ENCODE peak calls at places on chromosomes 11 and 22, in six cellular contexts. L, S, C, J, B and Y are unnamed samples.

GRCh38 chr11:75273989-75274391 is 33.4 kb downstream of the TPBGL start:
- DNase-seq in L (no peak), S (no peak), C (no peak), J (no peak), B (no peak), Y (no peak)

GRCh38 chr22:39664485-39665200 is 94.1 kb downstream of the CACNA1I start:
- DNase-seq in L (peak), S (no peak), C (no peak), J (no peak), B (no peak), Y (no peak)

GRCh38 chr22:27452245-27452644 is 349.3 kb downstream of the MN1 start:
- DNase-seq in L (no peak), S (no peak), C (no peak), J (no peak), B (no peak), Y (no peak)

GRCh38 chr11:94751806-94752205 is 16.4 kb upstream of the AMOTL1 start:
- DNase-seq in L (no peak), S (no peak), C (no peak), J (peak), B (no peak), Y (no peak)

GRCh38 chr11:6608011-6608410 is 4.0 kb downstream of the TAF10 start:
- DNase-seq in L (no peak), S (no peak), C (no peak), J (no peak), B (no peak), Y (no peak)

GRCh38 chr11:9004310-9004945 is 627 bp upstream of the NRIP3 start:
- DNase-seq in L (no peak), S (no peak), C (no peak), J (no peak), B (no peak), Y (no peak)

GRCh38 chr11:114395776-114396175 is 4.5 kb downstream of the C11orf71 start:
- DNase-seq in L (no peak), S (no peak), C (no peak), J (no peak), B (no peak), Y (no peak)

GRCh38 chr11:103110406-103110805 is 1.2 kb downstream of the DYNC2H1 start:
- DNase-seq in L (no peak), S (peak), C (no peak), J (peak), B (no peak), Y (no peak)

GRCh38 chr11:92225563-92226308 is 1.1 kb downstream of the FAT3 start:
- DNase-seq in L (no peak), S (no peak), C (no peak), J (no peak), B (no peak), Y (no peak)

GRCh38 chr11:121466063-121466794 is 13.5 kb upstream of the SORL1-AS1 start:
- DNase-seq in L (peak), S (peak), C (peak), J (peak), B (peak), Y (peak)

GRCh38 chr22:43743131-43743530 is 69.0 kb downstream of the EFCAB6 start:
- DNase-seq in L (no peak), S (no peak), C (no peak), J (no peak), B (no peak), Y (no peak)

GRCh38 chr11:40987895-40988435 is 471.5 kb downstream of the LRRC4C start:
- DNase-seq in L (no peak), S (no peak), C (no peak), J (no peak), B (no peak), Y (no peak)

GRCh38 chr22:38802671-38803121 is 8.8 kb upstream of the DNAL4 start:
- DNase-seq in L (no peak), S (no peak), C (peak), J (peak), B (peak), Y (no peak)

GRCh38 chr11:90176069-90176468 is 41.6 kb downstream of the NAALAD2 start:
- DNase-seq in L (no peak), S (no peak), C (no peak), J (no peak), B (no peak), Y (no peak)

GRCh38 chr11:105696000-105696399 is 86.1 kb downstream of the GRIA4 start:
- DNase-seq in L (no peak), S (no peak), C (no peak), J (no peak), B (no peak), Y (no peak)

GRCh38 chr11:103744496-103745153 is 291.8 kb upstream of the DDI1 start:
- DNase-seq in L (no peak), S (no peak), C (no peak), J (no peak), B (no peak), Y (no peak)

GRCh38 chr11:126398721-126399120 is 43.2 kb downstream of the ST3GAL4 start:
- DNase-seq in L (no peak), S (no peak), C (no peak), J (no peak), B (no peak), Y (no peak)

GRCh38 chr11:62548545-62549335 is 2.1 kb upstream of the AHNAK start:
- DNase-seq in L (no peak), S (no peak), C (no peak), J (no peak), B (no peak), Y (no peak)

GRCh38 chr11:47857485-47858168 is 9.5 kb upstream of the NUP160 start:
- DNase-seq in L (no peak), S (no peak), C (no peak), J (no peak), B (no peak), Y (no peak)

GRCh38 chr22:30643055-30643875 is 7.7 kb downstream of the SLC35E4 start:
- DNase-seq in L (no peak), S (no peak), C (no peak), J (no peak), B (no peak), Y (no peak)

GRCh38 chr22:19962909-19963806 is 21.5 kb upstream of the TXNRD2 start:
- DNase-seq in L (no peak), S (no peak), C (no peak), J (no peak), B (no peak), Y (no peak)

GRCh38 chr11:119722281-119722794 is 6.7 kb downstream of the NECTIN1 start:
- DNase-seq in L (no peak), S (no peak), C (no peak), J (no peak), B (no peak), Y (no peak)

GRCh38 chr22:30485362-30485988 is 13.7 kb upstream of the SEC14L3 start:
- DNase-seq in L (peak), S (peak), C (peak), J (peak), B (no peak), Y (no peak)